ENCODE peak calls at places on chromosomes 12 and 14, in nine cellular contexts. W is body of pancreas, R is mesenchymal stem cell, F is AG10803, H is kidney, E is GM23248, C is brain microvascular endothelial cell, K is lower leg skin, L is heart left ventricle. I is an unnamed sample.

GRCh38 chr12:131313635-131314034 is 359.9 kb downstream of the ADGRD1 start:
- DNase-seq in W (no peak), R (no peak), F (no peak), H (no peak), E (no peak), C (no peak), K (no peak), L (no peak), I (no peak)

GRCh38 chr12:88703790-88704189 is 123.5 kb upstream of the KITLG start:
- DNase-seq in W (no peak), R (peak; percentile 15), F (no peak), H (no peak), E (peak; percentile 10), C (peak; percentile 49), K (no peak), L (no peak), I (peak; percentile 29)

GRCh38 chr12:12616512-12617275 is 5.0 kb downstream of the CREBL2 start:
- DNase-seq in W (no peak), R (peak; percentile 43), F (no peak), H (no peak), E (no peak), C (no peak), K (no peak), L (no peak), I (no peak)

GRCh38 chr12:129213551-129213950 is 360.3 kb downstream of the GLT1D1 start:
- DNase-seq in W (no peak), R (no peak), F (no peak), H (no peak), E (no peak), C (no peak), K (no peak), L (no peak), I (no peak)

GRCh38 chr12:100545092-100545491 is 28.4 kb upstream of the GAS2L3 start:
- DNase-seq in W (no peak), R (no peak), F (no peak), H (no peak), E (no peak), C (no peak), K (no peak), L (no peak), I (no peak)

GRCh38 chr12:24964342-24964741 is 15.4 kb upstream of the BCAT1 start:
- DNase-seq in W (no peak), R (no peak), F (no peak), H (no peak), E (no peak), C (no peak), K (no peak), L (no peak), I (no peak)

GRCh38 chr12:68440068-68440581 is 108.0 kb upstream of the MDM1 start:
- DNase-seq in W (no peak), R (peak; percentile 50), F (peak; percentile 57), H (no peak), E (peak; percentile 65), C (peak; percentile 54), K (no peak), L (no peak), I (peak; percentile 65)

GRCh38 chr12:74957231-74957630 is 252.4 kb downstream of the KCNC2 start:
- DNase-seq in W (no peak), R (no peak), F (no peak), H (no peak), E (no peak), C (no peak), K (no peak), L (no peak), I (no peak)

GRCh38 chr12:11657511-11657910 is 8.0 kb downstream of the ETV6 start:
- DNase-seq in W (no peak), R (no peak), F (no peak), H (no peak), E (peak; percentile 30), C (no peak), K (no peak), L (no peak), I (no peak)

GRCh38 chr14:94682061-94682516 is 69.9 kb downstream of the SERPINA3 start:
- DNase-seq in W (no peak), R (no peak), F (no peak), H (no peak), E (no peak), C (no peak), K (peak; percentile 69), L (no peak), I (no peak)

GRCh38 chr12:54363047-54363446 is 1.2 kb downstream of the GPR84 start:
- DNase-seq in W (no peak), R (no peak), F (no peak), H (no peak), E (no peak), C (no peak), K (no peak), L (no peak), I (no peak)

GRCh38 chr14:67987596-67987995 is 168.0 kb downstream of the RAD51B start:
- DNase-seq in W (no peak), R (peak; percentile 91), F (peak; percentile 87), H (no peak), E (peak; percentile 85), C (peak; percentile 93), K (no peak), L (no peak), I (peak; percentile 18)

GRCh38 chr12:49131051-49131972 is at the start of gene TUBA1B:
- DNase-seq in W (peak; percentile 92), R (peak; percentile 90), F (peak; percentile 85), H (peak; percentile 98), E (peak; percentile 93), C (peak; percentile 77), K (peak; percentile 98), L (peak; percentile 97), I (peak; percentile 96)

GRCh38 chr12:49131973-49132461 is 822 bp upstream of the TUBA1B start:
- DNase-seq in W (no peak), R (peak; percentile 77), F (peak; percentile 61), H (no peak), E (peak; percentile 76), C (no peak), K (no peak), L (no peak), I (peak; percentile 66)

GRCh38 chr12:49130151-49131050 is 794 bp downstream of the TUBA1B start:
- DNase-seq in W (peak; percentile 95), R (peak; percentile 94), F (peak; percentile 93), H (peak; percentile 98), E (peak; percentile 98), C (peak; percentile 91), K (peak; percentile 98), L (peak; percentile 97), I (peak; percentile 93)

GRCh38 chr12:49126852-49127763 is 4.1 kb downstream of the TUBA1B start:
- DNase-seq in W (no peak), R (no peak), F (no peak), H (no peak), E (peak; percentile 11), C (no peak), K (no peak), L (no peak), I (no peak)

DNA sequence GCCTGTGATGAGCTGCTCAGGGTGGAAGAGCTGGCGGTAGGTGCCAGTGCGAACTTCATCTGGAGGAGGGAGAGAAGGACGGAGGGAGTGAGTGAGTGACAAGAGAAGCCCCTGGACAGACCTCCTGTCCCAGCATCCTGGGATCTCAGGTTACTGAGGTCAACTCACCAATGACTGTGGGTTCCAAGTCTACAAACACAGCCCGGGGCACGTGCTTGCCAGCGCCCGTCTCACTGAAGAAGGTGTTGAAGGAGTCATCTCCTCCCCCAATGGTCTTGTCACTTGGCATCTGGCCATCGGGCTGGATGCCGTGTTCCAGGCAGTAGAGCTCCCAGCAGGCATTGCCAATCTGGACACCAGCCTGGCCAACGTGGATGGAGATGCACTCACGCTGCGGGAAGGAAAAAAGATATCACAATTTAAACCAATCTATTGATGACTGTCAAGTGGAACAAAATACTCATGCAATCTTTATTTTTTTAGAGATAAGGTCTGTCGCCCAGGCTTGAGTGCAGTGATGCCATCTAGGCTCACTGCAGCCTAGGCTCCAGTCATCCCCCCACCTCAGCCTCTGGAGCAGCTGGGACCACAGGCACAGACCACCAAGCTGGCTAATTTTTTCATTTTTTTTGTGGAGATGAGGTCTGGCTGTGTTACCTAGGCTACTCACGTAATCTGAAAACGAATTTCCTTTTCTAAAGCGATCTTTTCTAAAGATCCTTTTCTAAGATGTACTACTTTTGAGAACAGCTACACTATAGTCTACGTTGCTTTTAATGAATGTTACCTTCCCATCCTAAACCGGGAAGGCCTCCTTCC is 1.7 kb downstream of the TUBA1B start:
- DNase-seq in W (peak; percentile 17), R (no peak), F (no peak), H (no peak), E (peak; percentile 35), C (no peak), K (no peak), L (no peak), I (no peak)
- H3K4me3 ChIP-seq in W (peak overlapping the region; percentile 96), R (peak overlapping the region; percentile 84), F (peak overlapping the region; percentile 98), H (peak overlapping the region; percentile 94), E (peak overlapping the region; percentile 91), C (peak overlapping the region; percentile 98), K (peak overlapping the region; percentile 98), L (peak overlapping the region; percentile 98), I (peak overlapping the region; percentile 85)

GRCh38 chr14:36258241-36258640 is 62.2 kb downstream of the MBIP start:
- DNase-seq in W (no peak), R (no peak), F (no peak), H (no peak), E (no peak), C (no peak), K (no peak), L (no peak), I (no peak)

GRCh38 chr14:36256131-36256801 is 64.2 kb downstream of the MBIP start:
- DNase-seq in W (peak; percentile 17), R (no peak), F (peak; percentile 42), H (no peak), E (peak; percentile 42), C (no peak), K (no peak), L (no peak), I (no peak)

GRCh38 chr14:36254020-36254614 is 66.3 kb downstream of the MBIP start:
- DNase-seq in W (no peak), R (peak; percentile 47), F (peak; percentile 13), H (no peak), E (peak; percentile 35), C (peak; percentile 5), K (no peak), L (no peak), I (no peak)
- H3K4me3 ChIP-seq in W (no peak overlapping the region), R (no peak overlapping the region), F (no peak overlapping the region), H (no peak overlapping the region), E (no peak overlapping the region), C (no peak overlapping the region), K (no peak overlapping the region), L (no peak overlapping the region), I (no peak overlapping the region)

DNA sequence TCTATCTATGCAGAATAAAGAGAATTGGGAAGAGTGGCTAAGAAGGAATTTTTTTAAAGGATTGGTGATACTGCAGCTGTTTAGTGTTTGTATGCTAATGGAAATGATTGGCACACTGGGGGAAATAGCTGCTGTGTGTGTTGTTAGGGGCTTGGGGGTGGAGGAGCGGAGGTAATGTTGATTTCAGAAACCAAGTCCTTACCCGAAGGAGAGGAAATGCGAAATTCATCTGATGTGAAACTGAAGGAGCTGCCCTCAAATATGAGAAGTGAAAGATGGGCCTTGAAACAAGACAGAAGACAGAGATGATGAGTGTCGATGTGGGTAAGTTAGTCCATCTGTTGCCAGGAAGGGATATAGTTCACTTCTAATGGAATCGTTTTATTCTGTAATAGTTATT is 21.2 kb upstream of the RNASE12 start:
- DNase-seq in W (no peak), R (no peak), F (no peak), H (no peak), E (no peak), C (no peak), K (no peak), L (no peak), I (no peak)
- H3K4me3 ChIP-seq in W (no peak overlapping the region), R (no peak overlapping the region), F (no peak overlapping the region), H (no peak overlapping the region), E (peak overlapping the region; percentile 85), C (no peak overlapping the region), K (no peak overlapping the region), L (no peak overlapping the region), I (no peak overlapping the region)

GRCh38 chr12:101710289-101710688 is 12.8 kb downstream of the CHPT1 start:
- DNase-seq in W (no peak), R (no peak), F (no peak), H (no peak), E (no peak), C (no peak), K (no peak), L (no peak), I (no peak)
- H3K4me3 ChIP-seq in W (no peak overlapping the region), R (no peak overlapping the region), F (no peak overlapping the region), H (no peak overlapping the region), E (no peak overlapping the region), C (no peak overlapping the region), K (no peak overlapping the region), L (no peak overlapping the region), I (no peak overlapping the region)